ENCODE peak calls at places on chromosomes 12 and 14, in ten cellular contexts. K is dorsolateral prefrontal cortex; V is CD4-positive, alpha-beta T cell; P is upper lobe of right lung; C is uterus; E is adrenal gland; M is IMR-90; J is RWPE1; R is CD8-positive, alpha-beta T cell; N is heart left ventricle. O is an unnamed sample.

GRCh38 chr12:57410534-57410933 is 20.3 kb downstream of the R3HDM2 start:
- DNase-seq in P (no peak), M (no peak), E (no peak), C (no peak), R (no peak), J (no peak), N (no peak), K (no peak), V (no peak), O (no peak)

GRCh38 chr12:42474391-42474790 is 115.2 kb downstream of the PRICKLE1 start:
- DNase-seq in M (peak), P (no peak), J (peak), R (no peak), K (no peak), V (no peak), N (no peak), C (no peak), E (no peak), O (no peak)

GRCh38 chr14:52473557-52473956 is 78.7 kb downstream of the TXNDC16 start:
- DNase-seq in C (no peak), M (peak), R (no peak), J (peak), V (no peak), N (no peak), P (no peak), K (no peak), E (no peak), O (no peak)

GRCh38 chr14:68703093-68703492 is 89.8 kb downstream of the ZFP36L1 start:
- DNase-seq in P (no peak), C (no peak), M (peak), E (peak), R (no peak), J (peak), V (no peak), K (no peak), N (no peak), O (no peak)

GRCh38 chr14:45051180-45051579 is 32.7 kb upstream of the PRPF39 start:
- DNase-seq in K (no peak), R (no peak), M (no peak), V (no peak), N (no peak), E (no peak), J (no peak), C (no peak), P (no peak), O (no peak)

GRCh38 chr14:54312166-54312801 is 84.5 kb upstream of the CDKN3 start:
- DNase-seq in M (peak), E (peak), R (no peak), P (no peak), C (no peak), N (no peak), J (peak), K (no peak), V (no peak), O (no peak)

GRCh38 chr12:47954467-47955045 is 8.8 kb upstream of the TMEM106C start:
- DNase-seq in N (no peak), E (no peak), K (no peak), R (no peak), V (no peak), P (no peak), C (no peak), M (no peak), J (no peak), O (no peak)

GRCh38 chr14:60220917-60221316 is 28.1 kb upstream of the PPM1A start:
- DNase-seq in K (no peak), C (no peak), N (no peak), V (no peak), R (no peak), P (no peak), J (no peak), E (no peak), M (no peak), O (no peak)

GRCh38 chr12:86194721-86195120 is 61.5 kb downstream of the MGAT4C start:
- DNase-seq in R (no peak), C (no peak), N (no peak), P (no peak), K (no peak), M (no peak), E (no peak), V (no peak), J (no peak), O (no peak)

GRCh38 chr14:101791919-101792572 is 30.5 kb downstream of the PPP2R5C start:
- DNase-seq in E (no peak), C (no peak), M (peak), R (no peak), V (no peak), J (peak), P (no peak), N (no peak), K (no peak), O (no peak)

GRCh38 chr12:95258146-95258545 is 40.5 kb downstream of the VEZT start:
- DNase-seq in R (no peak), P (no peak), V (no peak), N (no peak), J (peak), E (no peak), K (no peak), M (peak), C (no peak), O (no peak)

GRCh38 chr12:87930033-87930432 is 99.2 kb downstream of the C12orf50 start:
- DNase-seq in J (peak), K (no peak), E (no peak), R (no peak), C (no peak), P (no peak), M (peak), N (no peak), V (no peak), O (no peak)

GRCh38 chr14:52312872-52313492 is 1.1 kb upstream of the PTGER2 start:
- DNase-seq in R (no peak), E (no peak), M (peak), V (no peak), N (no peak), K (no peak), C (peak), J (no peak), P (no peak), O (no peak)

GRCh38 chr14:75979071-75979571 is 2.7 kb downstream of the TGFB3 start:
- DNase-seq in J (peak), M (peak), K (peak), V (no peak), N (no peak), C (peak), E (peak), P (no peak), R (peak), O (peak)

GRCh38 chr12:64706366-64706765 is 52.8 kb downstream of the GNS start:
- DNase-seq in J (no peak), K (no peak), E (no peak), C (no peak), R (no peak), N (no peak), M (no peak), P (no peak), V (no peak), O (no peak)

GRCh38 chr14:36059531-36059930 is 117.0 kb downstream of the PTCSC3 start:
- DNase-seq in K (no peak), J (no peak), E (no peak), M (no peak), N (no peak), R (no peak), C (no peak), P (no peak), V (no peak), O (no peak)

GRCh38 chr12:52349196-52349595 is 18.1 kb downstream of the KRT85 start:
- DNase-seq in N (no peak), E (no peak), K (no peak), J (peak), C (no peak), M (peak), V (no peak), P (no peak), R (no peak), O (no peak)

GRCh38 chr12:23729354-23729753 is 220.1 kb downstream of the SOX5 start:
- DNase-seq in J (peak), M (peak), E (no peak), P (no peak), C (no peak), K (no peak), R (no peak), V (no peak), N (no peak), O (no peak)

GRCh38 chr14:58151701-58152568 is at the start of gene ARMH4:
- DNase-seq in R (peak), K (peak), V (peak), C (peak), P (peak), E (peak), J (peak), N (peak), M (peak), O (peak)

GRCh38 chr12:71710276-71711125 is 24.6 kb downstream of the TMEM19 start:
- DNase-seq in K (no peak), M (peak), P (no peak), N (no peak), E (no peak), R (no peak), J (peak), V (no peak), C (no peak), O (no peak)

GRCh38 chr12:83224012-83224411 is 537.3 kb downstream of the TMTC2 start:
- DNase-seq in J (no peak), R (no peak), C (no peak), E (peak), M (no peak), N (no peak), K (no peak), P (no peak), V (no peak), O (no peak)

GRCh38 chr12:52543985-52544888 is 8.7 kb downstream of the KRT71 start:
- DNase-seq in E (peak), M (no peak), C (no peak), V (no peak), J (no peak), K (peak), N (no peak), P (no peak), R (no peak), O (no peak)

GRCh38 chr12:132280436-132280835 is 49.0 kb downstream of the GALNT9 start:
- DNase-seq in N (no peak), V (no peak), K (no peak), E (no peak), J (no peak), M (no peak), P (no peak), R (no peak), C (no peak), O (no peak)

GRCh38 chr12:48142818-48143674 is 14.3 kb downstream of the ASB8 start:
- DNase-seq in C (no peak), V (no peak), R (no peak), P (no peak), K (no peak), M (no peak), J (no peak), N (no peak), E (no peak), O (no peak)

GRCh38 chr12:10339441-10339840 is 31.8 kb downstream of the KLRD1 start:
- DNase-seq in E (no peak), P (no peak), K (no peak), R (no peak), V (no peak), J (peak), C (no peak), M (no peak), N (no peak), O (no peak)

GRCh38 chr14:58793096-58793740 is 155.5 kb downstream of the DACT1 start:
- DNase-seq in M (peak), V (no peak), J (no peak), C (no peak), E (no peak), K (no peak), N (no peak), R (no peak), P (no peak), O (no peak)

GRCh38 chr14:103698380-103699260 is 16.6 kb downstream of the XRCC3 start:
- DNase-seq in P (peak), V (no peak), M (no peak), K (no peak), R (no peak), E (no peak), J (peak), N (no peak), C (no peak), O (peak)

GRCh38 chr12:112843272-112843671 is 51.7 kb downstream of the RPH3A start:
- DNase-seq in N (no peak), C (no peak), K (no peak), R (no peak), V (no peak), M (no peak), J (no peak), E (no peak), P (no peak), O (no peak)

DNA sequence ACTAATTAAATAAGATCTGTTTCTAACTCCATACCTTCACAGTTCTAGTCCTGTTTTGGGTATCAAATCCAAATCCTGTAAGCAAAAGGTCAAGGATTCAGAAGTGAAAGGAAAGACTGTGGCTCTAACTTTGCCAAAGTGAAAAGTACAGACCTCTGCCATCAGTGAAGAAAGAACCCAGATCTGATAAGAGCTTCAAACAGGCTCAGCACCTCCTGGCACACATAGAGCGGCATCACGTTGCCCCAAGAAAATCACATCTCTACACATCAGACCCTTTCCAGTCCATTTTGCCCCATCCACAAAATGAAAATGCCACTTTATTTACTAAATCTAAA is 23.2 kb downstream of the CLIP1 start:
- DNase-seq in R (no peak), K (no peak), N (no peak), E (peak), V (no peak), P (no peak), M (peak), C (no peak), J (no peak), O (no peak)
- H3K27ac ChIP-seq in R (no peak), K (peak), N (peak), E (peak), V (peak), P (peak), M (peak), C (peak), J (peak), O (peak)

GRCh38 chr12:46677749-46678148 is 148.0 kb downstream of the SLC38A4 start:
- DNase-seq in E (no peak), J (peak), R (no peak), C (no peak), K (no peak), M (peak), V (no peak), P (no peak), N (no peak), O (no peak)
- TF ChIP-seq CTCF in E (no peak), J (peak), R (no peak), C (peak), K (no peak), M (peak), V (peak), P (peak), N (no peak), O (no peak)

GRCh38 chr14:100238419-100239199 is at the start of gene YY1:
- DNase-seq in C (peak), R (peak), N (peak), K (peak), E (peak), M (peak), J (peak), P (peak), V (peak), O (peak)

GRCh38 chr14:100237735-100238418 is 1.1 kb upstream of the YY1 start:
- DNase-seq in J (peak), P (peak), M (peak), E (peak), N (peak), C (no peak), V (peak), R (peak), K (no peak), O (peak)

GRCh38 chr14:100236873-100237272 is 2.1 kb upstream of the YY1 start:
- DNase-seq in N (no peak), R (no peak), M (no peak), E (no peak), C (no peak), K (no peak), V (no peak), P (no peak), J (no peak), O (no peak)

GRCh38 chr14:100230361-100230760 is 8.6 kb upstream of the YY1 start:
- DNase-seq in N (no peak), C (no peak), R (no peak), V (no peak), P (no peak), M (no peak), J (no peak), K (no peak), E (no peak), O (no peak)

DNA sequence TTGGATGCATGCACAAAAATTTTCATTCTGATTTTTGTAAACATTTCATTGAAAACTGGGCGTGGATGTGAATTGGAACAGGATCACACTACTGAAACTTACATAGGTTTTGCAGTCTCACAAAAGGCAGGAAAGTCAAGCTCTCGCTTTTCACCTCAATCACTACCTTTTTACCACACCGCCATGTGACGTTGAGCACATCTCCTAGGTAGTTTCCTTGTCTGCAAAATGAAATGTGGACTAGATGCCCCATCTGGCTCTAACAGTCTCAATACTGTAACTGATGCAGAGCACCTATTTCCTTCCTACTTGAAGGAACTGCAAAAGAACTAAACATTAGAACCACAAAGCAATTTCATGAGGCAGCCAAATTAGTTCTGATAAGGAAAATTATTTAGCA is 4.4 kb upstream of the YY1 start:
- DNase-seq in P (no peak), E (no peak), M (no peak), K (no peak), C (no peak), N (no peak), V (no peak), J (no peak), R (no peak), O (no peak)
- H3K27ac ChIP-seq in P (no peak), E (no peak), M (no peak), K (no peak), C (no peak), N (no peak), V (no peak), J (no peak), R (no peak), O (no peak)

DNA sequence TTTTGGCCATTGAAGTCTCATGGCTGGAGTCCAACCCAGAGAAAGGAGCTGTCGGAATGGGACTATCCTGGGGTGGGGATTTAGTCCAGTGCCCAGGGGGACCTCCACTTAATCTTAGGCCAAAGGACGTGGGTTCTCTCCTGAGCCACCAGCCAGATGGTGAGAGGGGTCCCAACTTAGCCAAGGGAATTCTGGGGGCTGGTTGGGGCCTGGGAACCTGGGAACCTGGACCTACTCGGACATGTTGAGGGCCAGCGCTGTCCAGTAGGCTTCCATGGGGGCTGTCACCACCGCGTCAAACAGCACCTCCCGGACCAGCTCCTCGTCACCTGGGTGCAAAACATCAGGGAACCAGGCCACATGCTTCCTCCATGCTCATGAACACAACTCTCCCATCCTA is 33.4 kb downstream of the LRTM2 start:
- DNase-seq in N (no peak), K (no peak), E (no peak), C (peak), M (no peak), P (no peak), J (no peak), V (no peak), R (no peak), O (no peak)
- TF ChIP-seq CTCF in N (no peak), K (no peak), E (no peak), C (no peak), M (no peak), P (no peak), J (no peak), V (no peak), R (no peak), O (no peak)

GRCh38 chr12:122725452-122725851 is 5.2 kb downstream of the HCAR1 start:
- DNase-seq in J (no peak), C (no peak), K (no peak), P (no peak), E (no peak), R (no peak), M (no peak), V (no peak), N (no peak), O (no peak)

GRCh38 chr12:122726056-122726558 is 4.5 kb downstream of the HCAR1 start:
- DNase-seq in R (no peak), E (no peak), V (no peak), J (peak), M (no peak), P (no peak), N (no peak), C (no peak), K (no peak), O (no peak)

GRCh38 chr12:122722347-122722746 is 5.7 kb upstream of the HCAR3 start:
- DNase-seq in P (no peak), K (no peak), N (no peak), M (no peak), C (no peak), J (no peak), V (no peak), E (no peak), R (no peak), O (no peak)

GRCh38 chr12:122724641-122725243 is 5.9 kb downstream of the HCAR1 start:
- DNase-seq in E (no peak), R (no peak), J (no peak), C (no peak), V (no peak), N (no peak), K (no peak), P (no peak), M (no peak), O (no peak)

GRCh38 chr12:122721057-122721545 is 4.5 kb upstream of the HCAR3 start:
- DNase-seq in R (no peak), M (no peak), E (no peak), J (peak), C (no peak), V (no peak), N (no peak), K (no peak), P (no peak), O (no peak)
- H3K27ac ChIP-seq in R (no peak), M (no peak), E (no peak), J (peak), C (no peak), V (no peak), N (no peak), K (no peak), P (no peak), O (no peak)

O was measured in body of pancreas.